ENCODE peak calls at places on chromosomes 5 and 9, in ten cellular contexts. Z is fibroblast of lung; N is GM23338; W is cardiac muscle cell; S is CD8-positive, alpha-beta memory T cell; A is Panc1; L is ovary; I is CD8-positive, alpha-beta T cell; P is uterus; J is heart left ventricle. V is an unnamed sample. For H3K36me3 and H3K4me1, the result is how much of the 10 kb centered on the place peaks cover.

GRCh38 chr9:91917436-91917835 is 32.6 kb downstream of the ROR2 start:
- DNase-seq in Z (no peak), N (no peak), W (no peak), S (no peak), A (no peak), L (no peak), I (no peak), P (no peak), J (no peak), V (no peak)

GRCh38 chr5:14153932-14154646 is 10.9 kb downstream of the TRIO start:
- DNase-seq in Z (peak), N (peak), W (peak), S (no peak), A (no peak), L (no peak), I (no peak), P (peak), J (peak), V (peak)

GRCh38 chr5:96548941-96549340 is 113.2 kb upstream of the CAST start:
- DNase-seq in Z (peak), N (no peak), W (no peak), S (no peak), A (no peak), L (no peak), I (no peak), P (no peak), J (no peak), V (no peak)

GRCh38 chr5:73431204-73431851 is 17.2 kb downstream of the FOXD1 start:
- DNase-seq in Z (no peak), N (no peak), W (no peak), S (no peak), A (no peak), L (no peak), I (no peak), P (no peak), J (no peak), V (no peak)

GRCh38 chr5:157222506-157223230 is 42.0 kb downstream of the ITK start:
- DNase-seq in Z (no peak), N (no peak), W (no peak), S (peak), A (no peak), L (no peak), I (peak), P (no peak), J (no peak), V (no peak)

GRCh38 chr5:128534729-128535128 is 3.3 kb downstream of the FBN2 start:
- DNase-seq in Z (peak), N (no peak), W (peak), S (no peak), A (no peak), L (no peak), I (no peak), P (no peak), J (no peak), V (no peak)

GRCh38 chr5:98458004-98458403 is 315.5 kb upstream of the RGMB start:
- DNase-seq in Z (peak), N (no peak), W (no peak), S (no peak), A (no peak), L (no peak), I (no peak), P (no peak), J (no peak), V (no peak)

GRCh38 chr5:4113426-4113825 is 517.8 kb downstream of the IRX1 start:
- DNase-seq in Z (no peak), N (peak), W (no peak), S (no peak), A (no peak), L (no peak), I (no peak), P (no peak), J (no peak), V (no peak)

GRCh38 chr5:56142620-56143431 is 90.3 kb downstream of the ANKRD55 start:
- DNase-seq in Z (no peak), N (no peak), W (no peak), S (no peak), A (no peak), L (no peak), I (no peak), P (no peak), J (no peak), V (no peak)

GRCh38 chr5:142108432-142109355 is at the start of gene NDFIP1:
- DNase-seq in Z (peak), N (peak), W (peak), S (peak), A (no peak), L (peak), I (peak), P (peak), J (peak), V (peak)

GRCh38 chr5:88663793-88664216 is 219.2 kb downstream of the MEF2C start:
- DNase-seq in Z (no peak), N (peak), W (no peak), S (no peak), A (no peak), L (no peak), I (no peak), P (no peak), J (no peak), V (no peak)

GRCh38 chr5:479566-480319 is 36.8 kb downstream of the EXOC3 start:
- DNase-seq in Z (no peak), N (no peak), W (no peak), S (no peak), A (no peak), L (no peak), I (no peak), P (no peak), J (peak), V (no peak)

GRCh38 chr9:136690104-136690840 is 3.0 kb upstream of the AGPAT2 start:
- DNase-seq in Z (no peak), N (no peak), W (no peak), S (no peak), A (no peak), L (no peak), I (no peak), P (no peak), J (peak), V (no peak)

GRCh38 chr9:16828335-16829281 is 41.9 kb downstream of the BNC2 start:
- DNase-seq in Z (peak), N (peak), W (peak), S (no peak), A (no peak), L (peak), I (no peak), P (peak), J (peak), V (peak)

GRCh38 chr5:137833463-137833862 is 34.2 kb upstream of the MYOT start:
- DNase-seq in Z (peak), N (peak), W (no peak), S (no peak), A (peak), L (no peak), I (no peak), P (peak), J (no peak), V (no peak)
- H3K27ac ChIP-seq in Z (no peak), N (peak), W (no peak), S (no peak), A (peak), L (no peak), I (no peak), P (peak), J (peak), V (no peak)

GRCh38 chr5:36638056-36638455 is 31.6 kb downstream of the SLC1A3 start:
- DNase-seq in Z (no peak), N (peak), W (peak), S (no peak), A (no peak), L (no peak), I (no peak), P (no peak), J (no peak), V (no peak)

GRCh38 chr5:36643162-36643561 is 36.8 kb downstream of the SLC1A3 start:
- DNase-seq in Z (no peak), N (no peak), W (no peak), S (no peak), A (no peak), L (no peak), I (no peak), P (no peak), J (no peak), V (no peak)

GRCh38 chr5:36641416-36641815 is 35.0 kb downstream of the SLC1A3 start:
- DNase-seq in Z (no peak), N (no peak), W (no peak), S (no peak), A (no peak), L (no peak), I (no peak), P (no peak), J (no peak), V (no peak)

GRCh38 chr5:36642089-36642488 is 35.7 kb downstream of the SLC1A3 start:
- DNase-seq in Z (peak), N (no peak), W (peak), S (no peak), A (no peak), L (no peak), I (no peak), P (no peak), J (no peak), V (no peak)

GRCh38 chr5:36640949-36641348 is 34.5 kb downstream of the SLC1A3 start:
- DNase-seq in Z (peak), N (no peak), W (no peak), S (no peak), A (no peak), L (no peak), I (no peak), P (no peak), J (no peak), V (no peak)
- H3K36me3 ChIP-seq in Z (under half), N (under half), W (under half), S (under half), A (under half), L (under half), I (under half), P (under half), J (under half), V (under half)

DNA sequence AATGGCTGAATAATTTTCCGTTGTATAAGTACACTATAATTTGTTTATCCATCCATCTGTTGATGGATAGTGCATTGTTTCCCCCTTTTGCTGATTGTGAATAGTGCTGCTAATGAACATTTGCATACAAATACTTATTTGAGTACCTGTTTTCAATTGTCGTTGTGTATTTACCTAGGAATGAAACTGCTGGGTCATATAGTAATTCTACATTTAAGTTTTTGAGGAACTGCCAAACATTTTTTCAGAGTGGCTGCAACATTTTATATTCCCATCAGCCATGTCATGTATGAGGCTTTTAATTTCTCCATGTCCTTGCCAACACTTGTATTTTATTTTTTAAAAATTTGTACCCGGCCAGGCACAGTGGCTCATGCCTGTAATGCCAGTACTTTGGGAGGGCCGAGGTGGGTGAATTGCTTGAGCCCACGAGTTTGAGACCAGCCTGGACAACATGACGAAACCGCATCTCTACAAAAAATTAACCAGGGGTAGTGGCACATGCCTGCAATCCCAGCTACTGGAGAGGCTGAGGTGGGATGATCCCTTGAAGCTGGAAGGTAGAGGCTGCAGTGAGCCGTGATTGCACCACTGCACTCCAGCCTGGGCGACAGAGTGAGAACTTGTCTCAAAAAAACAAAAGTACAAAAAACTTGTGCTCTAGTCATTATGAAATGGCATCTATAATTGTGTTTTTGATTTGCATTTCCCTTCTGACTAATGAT is 2.2 kb upstream of the ANXA6 start:
- DNase-seq in Z (no peak), N (no peak), W (no peak), S (no peak), A (no peak), L (no peak), I (no peak), P (no peak), J (no peak), V (no peak)
- H3K4me1 ChIP-seq in Z (under half), N (under half), W (under half), S (under half), A (under half), L (under half), I (under half), P (under half), J (under half), V (under half)

GRCh38 chr5:78903936-78904335 is 81.2 kb downstream of the ARSB start:
- DNase-seq in Z (no peak), N (no peak), W (no peak), S (no peak), A (no peak), L (no peak), I (no peak), P (no peak), J (no peak), V (no peak)

GRCh38 chr5:78905084-78905938 is 79.8 kb downstream of the ARSB start:
- DNase-seq in Z (no peak), N (no peak), W (no peak), S (no peak), A (no peak), L (no peak), I (no peak), P (no peak), J (no peak), V (no peak)

GRCh38 chr5:78907255-78907886 is 77.7 kb downstream of the ARSB start:
- DNase-seq in Z (peak), N (no peak), W (no peak), S (no peak), A (no peak), L (no peak), I (no peak), P (peak), J (no peak), V (no peak)

GRCh38 chr5:78912085-78912771 is 72.9 kb downstream of the ARSB start:
- DNase-seq in Z (peak), N (no peak), W (no peak), S (no peak), A (no peak), L (no peak), I (no peak), P (peak), J (no peak), V (no peak)

GRCh38 chr5:78908173-78908901 is 76.8 kb downstream of the ARSB start:
- DNase-seq in Z (peak), N (peak), W (peak), S (no peak), A (no peak), L (no peak), I (no peak), P (no peak), J (peak), V (no peak)
- H3K27ac ChIP-seq in Z (peak), N (peak), W (peak), S (no peak), A (no peak), L (peak), I (no peak), P (peak), J (peak), V (peak)

GRCh38 chr5:27854243-27854852 is 816.0 kb upstream of the CDH9 start:
- DNase-seq in Z (no peak), N (no peak), W (no peak), S (no peak), A (no peak), L (no peak), I (no peak), P (no peak), J (no peak), V (no peak)

DNA sequence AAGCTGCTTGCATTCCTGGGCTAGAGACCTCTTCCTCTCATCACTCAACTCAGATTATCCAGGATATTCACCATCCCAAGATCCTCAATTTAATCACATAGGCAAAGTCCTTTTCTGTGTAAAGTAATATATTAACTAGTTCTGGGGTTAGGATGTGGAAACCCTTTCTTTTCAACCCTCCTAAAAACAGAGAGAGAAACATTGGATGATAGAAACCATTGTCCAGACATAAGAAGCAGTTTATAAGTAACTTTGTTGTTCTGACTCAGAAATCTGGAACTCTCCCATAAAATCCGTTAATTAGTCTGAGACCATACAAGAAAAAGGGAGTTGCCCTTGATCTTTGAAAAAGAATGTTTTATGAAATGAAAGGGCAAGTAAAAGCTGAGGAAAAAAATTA is 817.1 kb upstream of the CDH9 start:
- DNase-seq in Z (no peak), N (no peak), W (no peak), S (no peak), A (no peak), L (no peak), I (no peak), P (no peak), J (no peak), V (no peak)
- H3K36me3 ChIP-seq in Z (under half), N (under half), W (under half), S (under half), A (under half), L (under half), I (under half), P (under half), J (under half), V (under half)

GRCh38 chr5:76298852-76299251 is 104.2 kb upstream of the IQGAP2 start:
- DNase-seq in Z (no peak), N (no peak), W (no peak), S (no peak), A (no peak), L (no peak), I (no peak), P (no peak), J (no peak), V (no peak)
- H3K4me1 ChIP-seq in Z (under half), N (under half), W (under half), S (under half), A (under half), L (under half), I (under half), P (under half), J (under half), V (under half)

DNA sequence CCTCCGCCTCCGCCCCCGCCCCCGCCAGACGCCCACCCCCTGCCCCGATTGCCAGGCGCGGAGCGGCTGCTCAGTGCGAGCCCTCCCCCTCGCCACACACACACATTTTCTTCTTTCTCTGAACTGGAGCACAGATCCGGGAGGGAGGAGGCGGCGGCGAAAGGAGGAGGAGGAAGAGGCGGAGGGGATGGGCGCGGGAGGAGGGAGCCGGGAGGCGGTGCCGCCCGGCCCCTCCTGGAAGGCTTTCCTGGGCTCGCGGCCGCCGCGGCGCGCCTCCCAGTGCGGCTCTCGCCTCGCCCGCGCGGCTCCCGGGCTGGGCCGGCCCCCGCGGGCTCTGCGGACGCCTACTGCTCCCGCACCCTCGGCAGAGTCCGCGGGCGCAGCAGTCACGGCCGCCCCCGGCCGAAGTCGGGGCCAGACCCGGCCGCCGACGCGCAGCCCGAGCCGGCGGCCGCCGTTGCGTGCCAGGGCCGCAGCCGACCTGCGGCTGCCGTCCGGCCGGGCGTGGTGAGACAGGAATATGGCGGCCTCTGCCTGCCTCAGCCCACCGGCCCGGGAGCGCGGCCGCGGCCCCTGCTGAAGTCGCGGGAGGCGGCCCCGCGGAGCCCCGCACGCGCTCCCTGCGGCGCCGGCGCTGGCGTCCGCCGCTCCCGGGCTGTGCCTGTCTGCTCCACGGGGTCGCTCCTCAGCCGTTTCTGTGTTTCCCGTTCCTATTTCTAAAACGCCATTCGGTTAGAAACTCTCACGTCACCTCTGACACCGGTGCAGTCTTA is 401 bp upstream of the GNAQ start:
- DNase-seq in Z (peak), N (peak), W (peak), S (peak), A (no peak), L (peak), I (peak), P (peak), J (peak), V (peak)
- H3K27ac ChIP-seq in Z (peak), N (peak), W (peak), S (peak), A (peak), L (peak), I (peak), P (peak), J (peak), V (peak)

GRCh38 chr5:17257705-17258273 is 40.4 kb downstream of the BASP1 start:
- DNase-seq in Z (no peak), N (no peak), W (no peak), S (no peak), A (no peak), L (no peak), I (no peak), P (no peak), J (no peak), V (no peak)
- H3K36me3 ChIP-seq in Z (under half), N (under half), W (under half), S (under half), A (under half), L (under half), I (under half), P (under half), J (under half), V (under half)